ENCODE peak calls at places on chromosomes 13 and 19, in five cellular contexts. L is Panc1, A is IMR-90, D is heart right ventricle, H is neural progenitor cell. S is an unnamed sample.

GRCh38 chr13:50731400-50731799 is 112.1 kb downstream of the DLEU7 start:
- DNase-seq in L (no peak), A (peak), D (no peak), H (no peak), S (no peak)

GRCh38 chr13:44865722-44866484 is 123.4 kb downstream of the NUFIP1 start:
- DNase-seq in L (no peak), A (no peak), D (no peak), H (no peak), S (no peak)

GRCh38 chr13:51175001-51175400 is 47.2 kb upstream of the FAM124A start:
- DNase-seq in L (no peak), A (no peak), D (no peak), H (no peak), S (no peak)

GRCh38 chr19:31316201-31316951 is 32.9 kb downstream of the TSHZ3 start:
- DNase-seq in L (no peak), A (peak), D (no peak), H (peak), S (no peak)

GRCh38 chr13:39781381-39781780 is 125.9 kb downstream of the COG6 start:
- DNase-seq in L (no peak), A (no peak), D (no peak), H (no peak), S (no peak)

GRCh38 chr13:21348771-21349170 is 110.3 kb downstream of the ZDHHC20 start:
- DNase-seq in L (no peak), A (no peak), D (no peak), H (no peak), S (no peak)

GRCh38 chr13:33069365-33069764 is 53.1 kb downstream of the KL start:
- DNase-seq in L (no peak), A (no peak), D (no peak), H (no peak), S (no peak)

GRCh38 chr19:47494729-47495128 is 10.7 kb upstream of the KPTN start:
- DNase-seq in L (no peak), A (no peak), D (no peak), H (no peak), S (no peak)

GRCh38 chr19:10520652-10521318 is 3.5 kb upstream of the S1PR5 start:
- DNase-seq in L (no peak), A (no peak), D (no peak), H (no peak), S (no peak)

GRCh38 chr13:39450176-39450575 is 152.8 kb downstream of the LHFPL6 start:
- DNase-seq in L (no peak), A (no peak), D (no peak), H (no peak), S (no peak)

GRCh38 chr19:46374526-46375475 is 27.9 kb downstream of the PPP5C start:
- DNase-seq in L (no peak), A (no peak), D (no peak), H (no peak), S (no peak)

GRCh38 chr19:7670150-7670784 is 1.4 kb downstream of the RETN start:
- DNase-seq in L (no peak), A (no peak), D (no peak), H (peak), S (no peak)

GRCh38 chr13:43127103-43127817 is 103.9 kb downstream of the DNAJC15 start:
- DNase-seq in L (no peak), A (no peak), D (peak), H (peak), S (no peak)

GRCh38 chr13:99869830-99870229 is 101.7 kb downstream of the ZIC5 start:
- DNase-seq in L (no peak), A (no peak), D (no peak), H (no peak), S (no peak)

GRCh38 chr19:4976412-4977298 is 7.7 kb downstream of the KDM4B start:
- DNase-seq in L (no peak), A (peak), D (peak), H (peak), S (no peak)

DNA sequence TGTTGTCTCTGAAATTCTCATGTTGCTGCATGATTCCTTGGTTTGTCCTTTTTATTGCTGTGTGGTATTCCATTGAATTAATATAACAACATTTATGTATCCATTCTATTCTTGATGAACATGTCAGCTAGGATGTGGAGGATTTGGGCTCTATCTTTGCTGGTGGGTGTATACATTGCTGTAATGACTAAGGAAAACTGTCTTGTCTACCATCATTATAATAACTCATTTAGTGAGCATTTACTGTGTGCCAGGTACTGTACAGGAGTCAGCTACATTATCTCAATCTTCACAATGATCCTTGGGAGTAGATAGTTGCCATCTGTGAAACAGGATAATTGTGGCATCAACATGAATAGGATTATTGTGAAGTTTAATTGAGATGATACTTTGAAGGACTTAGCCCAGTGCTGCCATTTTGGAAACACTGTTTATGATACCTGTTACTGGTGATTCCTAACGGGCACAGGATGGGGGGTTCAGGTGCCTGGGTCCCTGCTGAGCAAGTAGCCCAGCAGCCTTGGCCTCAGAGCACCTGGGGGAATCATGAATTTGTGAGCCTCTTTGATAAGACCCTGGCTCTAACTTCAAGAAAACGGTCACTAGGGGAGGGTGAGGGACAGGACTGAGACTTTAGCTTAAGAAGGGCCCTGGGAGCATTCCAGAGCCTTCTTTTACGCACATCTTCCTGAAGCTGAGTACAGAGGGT is 1.8 kb upstream of the CCNE1 start:
- DNase-seq in L (no peak), A (no peak), D (no peak), H (no peak), S (no peak)
- H3K27ac ChIP-seq in L (peak), A (no peak), D (no peak), H (no peak), S (no peak)

DNA sequence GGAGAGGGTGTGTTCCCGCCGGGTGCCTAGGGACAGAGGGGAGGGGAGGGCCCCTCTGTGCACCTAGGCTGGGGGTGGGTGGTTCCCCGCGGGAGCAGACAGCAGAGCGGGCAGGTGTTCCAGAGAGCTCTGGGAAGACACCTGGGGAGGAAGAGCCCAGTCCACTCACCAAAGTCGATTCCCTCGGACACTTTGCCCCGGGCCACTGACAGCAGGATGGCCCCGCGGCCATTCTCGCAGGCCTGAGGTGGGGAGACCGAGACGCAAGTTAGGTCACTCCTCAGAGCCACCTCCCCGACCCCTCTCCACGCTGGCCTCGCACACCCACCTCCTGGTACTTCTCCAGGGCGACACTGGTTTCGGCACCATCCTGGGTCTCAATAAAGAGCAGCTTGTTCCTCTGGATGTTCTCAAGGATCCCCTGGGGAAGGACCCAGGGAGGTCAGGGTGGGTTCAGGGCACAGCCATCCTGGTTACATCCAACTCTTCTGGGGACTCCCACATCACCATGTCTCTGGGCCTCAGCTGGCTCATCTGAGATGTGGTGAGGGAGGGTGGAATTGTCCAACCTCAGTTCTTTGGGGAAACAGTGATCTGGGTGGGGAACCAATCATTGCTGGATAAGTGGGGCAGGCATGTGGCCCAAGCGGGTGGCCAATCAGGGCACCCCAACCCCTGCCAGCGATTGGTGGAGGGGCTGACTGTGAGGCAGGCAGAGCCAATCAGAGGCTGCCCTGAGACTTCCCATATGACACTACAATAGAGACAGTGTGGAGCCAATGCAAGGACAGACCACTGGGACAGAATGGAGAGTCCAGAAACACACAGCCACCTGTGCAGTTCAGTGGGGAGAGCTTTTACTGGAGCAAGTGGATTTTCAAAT is 12.6 kb downstream of the KLC3 start:
- DNase-seq in L (no peak), A (no peak), D (no peak), H (no peak), S (no peak)
- H3K27ac ChIP-seq in L (no peak), A (no peak), D (no peak), H (no peak), S (no peak)

GRCh38 chr19:18218159-18218558 is 8.1 kb downstream of the PDE4C start:
- DNase-seq in L (no peak), A (no peak), D (no peak), H (no peak), S (no peak)
- H3K27ac ChIP-seq in L (no peak), A (no peak), D (no peak), H (no peak), S (no peak)

GRCh38 chr19:991932-992669 is 8.0 kb downstream of the WDR18 start:
- DNase-seq in L (no peak), A (no peak), D (no peak), H (no peak), S (no peak)

GRCh38 chr19:993831-994393 is 6.3 kb upstream of the GRIN3B start:
- DNase-seq in L (no peak), A (no peak), D (no peak), H (no peak), S (no peak)

GRCh38 chr19:991174-991931 is 7.2 kb downstream of the WDR18 start:
- DNase-seq in L (no peak), A (peak), D (no peak), H (peak), S (peak)

GRCh38 chr19:993361-993830 is 6.8 kb upstream of the GRIN3B start:
- DNase-seq in L (no peak), A (no peak), D (no peak), H (no peak), S (no peak)

DNA sequence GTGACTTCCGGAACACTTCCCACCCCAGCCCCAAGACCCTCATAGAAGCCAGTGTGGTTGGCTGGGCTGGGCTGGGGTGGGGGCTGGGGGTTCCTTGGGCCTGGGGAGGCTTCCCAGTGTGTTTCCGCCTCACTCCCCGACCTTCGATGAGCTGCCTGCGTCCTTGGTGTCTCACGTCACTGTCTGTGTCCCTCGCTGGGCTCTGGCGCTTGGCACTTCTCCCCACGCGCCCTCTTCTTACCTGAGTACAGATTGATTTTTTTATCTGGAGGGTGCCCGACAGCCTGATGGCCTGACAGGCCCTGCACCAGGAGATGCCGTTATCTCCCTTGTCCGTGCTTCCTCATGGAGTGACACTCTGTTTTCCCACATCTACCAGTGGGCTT is 7.6 kb upstream of the GRIN3B start:
- DNase-seq in L (no peak), A (no peak), D (no peak), H (no peak), S (no peak)
- H3K27ac ChIP-seq in L (no peak), A (no peak), D (no peak), H (no peak), S (no peak)

DNA sequence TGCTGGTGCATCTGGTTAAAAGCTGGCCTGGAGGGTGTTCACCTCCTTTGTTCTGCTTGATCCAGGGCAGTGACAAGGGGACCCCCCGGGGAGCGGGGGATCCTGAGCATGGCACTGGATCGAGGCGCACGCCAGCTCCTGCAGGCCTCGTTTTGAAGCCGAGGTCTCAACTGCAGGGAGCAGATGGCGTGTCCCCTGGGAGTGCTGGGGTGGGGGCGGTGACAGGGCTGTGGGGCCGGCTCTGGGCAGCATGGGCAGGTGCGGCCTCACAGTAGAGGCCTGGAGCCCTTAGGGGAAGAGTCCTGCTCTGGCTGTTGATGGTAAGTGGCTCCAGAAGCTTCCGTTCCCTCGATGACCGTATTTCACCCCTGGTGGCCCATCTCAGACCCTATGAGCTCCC is 51.8 kb downstream of the CRTC1 start:
- DNase-seq in L (no peak), A (no peak), D (no peak), H (no peak), S (no peak)
- H3K27ac ChIP-seq in L (no peak), A (no peak), D (no peak), H (no peak), S (no peak)

DNA sequence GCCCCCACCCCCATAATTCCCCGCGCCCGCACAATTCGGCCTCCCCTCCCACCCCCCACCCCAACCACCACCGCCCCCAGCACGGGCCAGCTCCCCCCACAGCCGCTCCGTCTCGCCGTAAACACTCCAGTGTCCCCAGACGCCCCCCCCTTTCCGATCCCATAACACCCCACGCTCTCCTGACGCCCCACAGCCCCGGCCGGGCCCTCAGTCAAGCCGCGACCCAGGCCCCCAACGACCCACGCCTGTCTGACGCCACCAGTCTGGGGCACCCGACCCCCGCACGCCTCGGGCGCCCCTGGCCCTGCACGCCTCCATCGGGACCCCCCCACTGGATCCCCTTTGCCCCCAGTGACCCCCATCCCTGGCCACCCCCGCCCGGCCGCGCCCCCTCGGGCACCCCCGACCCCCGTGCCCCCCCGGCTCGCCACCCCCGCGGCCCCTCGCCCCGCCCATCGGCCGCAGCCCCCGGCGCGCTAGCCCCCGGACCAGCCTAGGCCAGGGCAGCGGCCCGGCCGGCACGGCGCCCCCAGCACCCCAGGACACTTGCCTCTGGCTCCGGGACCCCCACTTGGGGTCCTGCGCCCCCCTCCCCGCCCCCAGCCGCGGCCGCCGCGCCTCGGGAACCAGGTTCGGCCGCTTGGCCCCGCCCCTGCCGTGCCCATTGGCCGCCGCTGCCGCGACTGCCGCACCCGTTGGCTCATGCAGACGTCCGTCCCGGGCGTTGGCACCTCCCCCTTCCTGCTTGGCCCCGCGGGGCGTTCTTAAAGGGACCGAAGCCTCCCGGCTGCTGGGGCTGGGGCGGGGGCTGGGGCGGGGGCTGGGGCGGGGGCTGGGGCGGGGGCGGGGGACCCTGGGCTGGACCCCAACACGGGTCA is at the start of gene FKBP8:
- DNase-seq in L (no peak), A (peak), D (peak), H (peak), S (peak)
- H3K27ac ChIP-seq in L (peak), A (peak), D (peak), H (peak), S (peak)

GRCh38 chr19:16601378-16602052 is 26.5 kb downstream of the MED26 start:
- DNase-seq in L (no peak), A (no peak), D (no peak), H (no peak), S (no peak)

GRCh38 chr19:16596399-16596798 is 24.2 kb upstream of the SLC35E1 start:
- DNase-seq in L (no peak), A (no peak), D (no peak), H (no peak), S (no peak)

GRCh38 chr19:16600824-16601223 is 27.2 kb downstream of the MED26 start:
- DNase-seq in L (no peak), A (no peak), D (no peak), H (no peak), S (no peak)

GRCh38 chr19:16599655-16600346 is 27.6 kb upstream of the SLC35E1 start:
- DNase-seq in L (no peak), A (no peak), D (no peak), H (no peak), S (no peak)

GRCh38 chr19:16598848-16599247 is 26.6 kb upstream of the SLC35E1 start:
- DNase-seq in L (no peak), A (no peak), D (no peak), H (no peak), S (no peak)
- H3K27ac ChIP-seq in L (no peak), A (no peak), D (no peak), H (no peak), S (no peak)

GRCh38 chr19:48551437-48552302 is at the start of gene SULT2B1:
- DNase-seq in L (no peak), A (no peak), D (no peak), H (no peak), S (no peak)
- H3K27ac ChIP-seq in L (peak), A (no peak), D (no peak), H (no peak), S (no peak)

GRCh38 chr19:6210091-6210490 is 69.7 kb downstream of the MLLT1 start:
- DNase-seq in L (no peak), A (no peak), D (no peak), H (no peak), S (no peak)

GRCh38 chr19:6209233-6209632 is 70.5 kb downstream of the MLLT1 start:
- DNase-seq in L (no peak), A (no peak), D (no peak), H (no peak), S (no peak)

GRCh38 chr19:6209680-6210079 is 70.1 kb downstream of the MLLT1 start:
- DNase-seq in L (no peak), A (no peak), D (no peak), H (no peak), S (no peak)

GRCh38 chr19:6204212-6204611 is 68.7 kb downstream of the ACSBG2 start:
- DNase-seq in L (no peak), A (no peak), D (no peak), H (no peak), S (no peak)

DNA sequence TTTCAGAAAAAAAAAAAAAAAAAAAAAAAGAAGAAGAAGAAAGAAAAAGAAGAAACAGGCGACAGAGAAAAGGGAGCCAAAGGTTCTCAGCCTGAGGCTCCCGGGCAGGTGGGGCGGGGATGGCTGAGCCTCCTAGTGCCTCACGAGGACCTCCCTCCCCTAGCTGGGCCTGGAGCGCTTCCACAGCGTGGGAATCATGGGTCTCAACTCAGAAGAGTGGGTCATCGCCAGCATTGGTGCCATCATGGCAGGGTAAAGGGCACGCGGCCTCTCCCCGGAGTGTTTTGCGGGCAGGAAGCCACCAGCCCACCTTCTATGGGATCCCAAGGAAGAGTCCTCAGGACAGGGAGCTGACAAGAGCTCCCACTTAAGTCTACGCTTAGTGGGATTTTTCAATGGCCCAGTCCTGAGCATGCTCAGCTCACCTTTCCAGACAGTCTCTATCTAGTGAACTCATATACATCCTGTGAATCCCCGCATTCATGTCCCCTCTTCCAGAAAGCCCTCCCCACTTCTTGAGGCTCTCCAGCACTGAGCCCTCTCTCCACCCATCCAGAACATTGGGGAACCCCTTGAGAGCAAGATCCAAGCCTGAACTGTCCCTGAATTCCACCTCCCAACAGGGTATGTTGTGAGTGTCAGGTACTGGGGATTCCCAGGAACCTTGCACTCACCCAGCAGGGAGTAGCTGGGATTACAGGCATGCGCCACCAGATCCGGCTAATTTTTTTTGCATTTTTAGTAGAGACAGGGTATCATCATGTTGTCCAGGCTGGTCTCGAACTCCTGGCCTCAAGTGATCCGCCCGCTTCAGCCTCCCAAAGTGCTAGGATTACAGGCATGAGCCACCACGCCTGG is 69.6 kb downstream of the ACSBG2 start:
- DNase-seq in L (no peak), A (no peak), D (no peak), H (no peak), S (no peak)
- H3K27ac ChIP-seq in L (no peak), A (no peak), D (no peak), H (no peak), S (no peak)

S was measured in effector memory CD4-positive, alpha-beta T cell.